ENCODE peak calls at places on chromosome 16, in five cellular contexts. K, D, X, Y and N are unnamed samples.

GRCh38 chr16:10616744-10617640 is 36.6 kb upstream of the EMP2 start:
- DNase-seq in X (no peak), K (no peak), Y (peak), D (no peak), N (peak)

GRCh38 chr16:84228321-84228838 is 11.4 kb downstream of the KCNG4 start:
- DNase-seq in X (peak), K (no peak), Y (peak), D (no peak), N (peak)

GRCh38 chr16:370980-371728 is 816 bp upstream of the MRPL28 start:
- DNase-seq in Y (no peak), X (no peak), K (no peak), D (no peak), N (no peak)

GRCh38 chr16:31474173-31474714 is 2.3 kb downstream of the TGFB1I1 start:
- DNase-seq in K (no peak), Y (peak), D (no peak), X (no peak), N (no peak)

GRCh38 chr16:48279199-48279598 is 31.9 kb upstream of the ABCC11 start:
- DNase-seq in K (no peak), D (no peak), X (no peak), Y (no peak), N (no peak)

GRCh38 chr16:19520861-19521331 is 1.0 kb downstream of the GDE1 start:
- DNase-seq in K (no peak), D (no peak), Y (no peak), X (no peak), N (no peak)

GRCh38 chr16:49461517-49461951 is 87.9 kb downstream of the C16orf78 start:
- DNase-seq in Y (no peak), D (no peak), X (no peak), K (no peak), N (peak)

GRCh38 chr16:22065252-22065651 is 27.1 kb upstream of the VWA3A start:
- DNase-seq in Y (no peak), X (no peak), K (no peak), D (no peak), N (no peak)

GRCh38 chr16:50988441-50988840 is 162.6 kb downstream of the SALL1 start:
- DNase-seq in Y (no peak), D (no peak), X (no peak), K (no peak), N (no peak)

GRCh38 chr16:10067406-10067805 is 114.8 kb downstream of the GRIN2A start:
- DNase-seq in D (no peak), K (no peak), Y (peak), X (no peak), N (no peak)

GRCh38 chr16:6081320-6081976 is 983.9 kb upstream of the EEF2KMT start:
- DNase-seq in Y (no peak), X (no peak), D (no peak), K (peak), N (no peak)

GRCh38 chr16:3979070-3979469 is 98.6 kb upstream of the CREBBP start:
- DNase-seq in Y (no peak), K (no peak), D (no peak), X (no peak), N (no peak)

GRCh38 chr16:84650062-84650991 is 2.0 kb downstream of the KLHL36 start:
- DNase-seq in X (no peak), D (no peak), Y (peak), K (no peak), N (no peak)

GRCh38 chr16:16048904-16049582 is 99.6 kb downstream of the ABCC1 start:
- DNase-seq in Y (no peak), D (no peak), K (no peak), X (no peak), N (no peak)

GRCh38 chr16:31452631-31453106 is 6.6 kb upstream of the ARMC5 start:
- DNase-seq in K (no peak), Y (peak), D (no peak), X (no peak), N (no peak)

GRCh38 chr16:85220125-85220839 is 108.0 kb upstream of the CIBAR2 start:
- DNase-seq in K (no peak), X (no peak), Y (peak), D (no peak), N (peak)

GRCh38 chr16:68272501-68273209 is 8.3 kb downstream of the SLC7A6 start:
- DNase-seq in Y (no peak), D (peak), X (no peak), K (no peak), N (no peak)

GRCh38 chr16:88264641-88265285 is 118.0 kb upstream of the ZNF469 start:
- DNase-seq in Y (peak), X (peak), D (peak), K (no peak), N (peak)

GRCh38 chr16:27598921-27599565 is 49.1 kb downstream of the KATNIP start:
- DNase-seq in D (no peak), X (no peak), Y (no peak), K (no peak), N (no peak)

GRCh38 chr16:50311134-50311528 is 44.8 kb downstream of the ADCY7 start:
- DNase-seq in K (no peak), Y (no peak), X (no peak), D (no peak), N (peak)

GRCh38 chr16:3541527-3542152 is 35.6 kb downstream of the NLRC3 start:
- DNase-seq in D (no peak), Y (no peak), X (no peak), K (no peak), N (no peak)

GRCh38 chr16:66400503-66401380 is 26.4 kb upstream of the BEAN1 start:
- DNase-seq in K (no peak), X (no peak), Y (no peak), D (no peak), N (no peak)